ENCODE peak calls at places on chromosomes 4 and X, in four cellular contexts. U is SK-N-MC; E is C1 segment of cervical spinal cord; P is CD4-positive, alpha-beta T cell. T is an unnamed sample.
A peak's percentile ranks its signal among the peaks of the same experiment; 100 is the strongest.

GRCh38 chr4:76035799-76036389 is at the start of gene CXCL11:
- DNase-seq in U (no peak), E (no peak), P (no peak), T (no peak)

GRCh38 chrX:108131471-108131870 is 39.9 kb downstream of the ATG4A start:
- DNase-seq in U (no peak), E (no peak), P (no peak), T (no peak)

GRCh38 chr4:186765138-186765537 is 41.5 kb upstream of the FAT1 start:
- DNase-seq in U (no peak), E (no peak), P (no peak), T (no peak)

GRCh38 chr4:173538148-173538902 is 8.3 kb upstream of the HAND2 start:
- DNase-seq in U (no peak), E (no peak), P (no peak), T (no peak)

GRCh38 chr4:174138616-174139015 is 144.9 kb downstream of the FBXO8 start:
- DNase-seq in U (no peak), E (no peak), P (no peak), T (no peak)

GRCh38 chr4:124633285-124633941 is 79.1 kb downstream of the ANKRD50 start:
- DNase-seq in U (no peak), E (no peak), P (no peak), T (no peak)

GRCh38 chrX:119266364-119266995 is 30.4 kb downstream of the PGRMC1 start:
- DNase-seq in U (no peak), E (no peak), P (no peak), T (no peak)

GRCh38 chr4:40811886-40812857 is 62.4 kb downstream of the NSUN7 start:
- DNase-seq in U (no peak), E (no peak), P (no peak), T (no peak)

GRCh38 chr4:89196745-89197144 is 85.4 kb downstream of the TIGD2 start:
- DNase-seq in U (no peak), E (no peak), P (no peak), T (no peak)

GRCh38 chr4:1535926-1536578 is 129.8 kb upstream of the NKX1-1 start:
- DNase-seq in U (no peak), E (no peak), P (no peak), T (no peak)

GRCh38 chr4:74486905-74487304 is 42.0 kb downstream of the AREG start:
- DNase-seq in U (no peak), E (no peak), P (no peak), T (no peak)

GRCh38 chr4:129254526-129254925 is 158.6 kb downstream of the C4orf33 start:
- DNase-seq in U (no peak), E (no peak), P (no peak), T (no peak)

GRCh38 chr4:38449506-38450174 is 214.4 kb upstream of the KLF3 start:
- DNase-seq in U (no peak), E (no peak), P (no peak), T (no peak)

GRCh38 chr4:15035152-15035551 is 32.9 kb downstream of the CPEB2 start:
- DNase-seq in U (no peak), E (no peak), P (no peak), T (no peak)

GRCh38 chr4:53935780-53936179 is 128.6 kb downstream of the CHIC2 start:
- DNase-seq in U (no peak), E (no peak), P (no peak), T (no peak)

GRCh38 chr4:8274772-8275241 is 5.3 kb downstream of the HTRA3 start:
- DNase-seq in U (peak; percentile 1), E (no peak), P (no peak), T (peak; percentile 50)

GRCh38 chr4:19492611-19493010 is 759.1 kb upstream of the SLIT2 start:
- DNase-seq in U (no peak), E (no peak), P (no peak), T (no peak)

GRCh38 chr4:19748470-19748869 is 503.2 kb upstream of the SLIT2 start:
- DNase-seq in U (no peak), E (no peak), P (no peak), T (no peak)

GRCh38 chr4:165970703-165971420 is 97.8 kb downstream of the TLL1 start:
- DNase-seq in U (no peak), E (no peak), P (no peak), T (no peak)

GRCh38 chr4:176193898-176194297 is 1.5 kb downstream of the SPATA4 start:
- DNase-seq in U (no peak), E (no peak), P (no peak), T (no peak)

GRCh38 chr4:120671538-120671937 is 251.0 kb downstream of the PRDM5 start:
- DNase-seq in U (no peak), E (no peak), P (no peak), T (no peak)

GRCh38 chrX:12223650-12224049 is 85.4 kb downstream of the FRMPD4 start:
- DNase-seq in U (no peak), E (no peak), P (no peak), T (no peak)

GRCh38 chr4:119526786-119527550 is 101.6 kb downstream of the PDE5A start:
- DNase-seq in U (no peak), E (no peak), P (no peak), T (no peak)

GRCh38 chrX:48694776-48695523 is 1.6 kb upstream of the SUV39H1 start:
- DNase-seq in U (no peak), E (no peak), P (no peak), T (no peak)

GRCh38 chr4:13530823-13531608 is 13.3 kb downstream of the NKX3-2 start:
- DNase-seq in U (no peak), E (no peak), P (no peak), T (no peak)

GRCh38 chr4:172245493-172245892 is 432.3 kb downstream of the GALNTL6 start:
- DNase-seq in U (no peak), E (no peak), P (no peak), T (no peak)

GRCh38 chr4:158818595-158818994 is 49.8 kb downstream of the FNIP2 start:
- DNase-seq in U (peak; percentile 50), E (no peak), P (no peak), T (no peak)

GRCh38 chr4:47566566-47566965 is 81.5 kb downstream of the ATP10D start:
- DNase-seq in U (no peak), E (no peak), P (no peak), T (no peak)

GRCh38 chr4:37434469-37434868 is 189.9 kb downstream of the NWD2 start:
- DNase-seq in U (no peak), E (no peak), P (no peak), T (no peak)

GRCh38 chr4:8318509-8318908 is 49.0 kb downstream of the HTRA3 start:
- DNase-seq in U (no peak), E (no peak), P (no peak), T (no peak)

GRCh38 chrX:100895365-100896075 is 21.4 kb upstream of the NOX1 start:
- DNase-seq in U (no peak), E (no peak), P (peak; percentile 6), T (no peak)

GRCh38 chr4:153207027-153207426 is 2.8 kb downstream of the TRIM2 start:
- DNase-seq in U (no peak), E (no peak), P (no peak), T (no peak)

GRCh38 chr4:72701987-72702819 is 133.2 kb upstream of the ADAMTS3 start:
- DNase-seq in U (peak; percentile 32), E (no peak), P (no peak), T (no peak)

GRCh38 chr4:29908276-29908675 is 811.9 kb upstream of the PCDH7 start:
- DNase-seq in U (no peak), E (no peak), P (no peak), T (no peak)